ENCODE peak calls at places on chromosomes 12 and 14, in nine cellular contexts. S is A549, I is stomach, Z is suprapubic skin, L is SK-N-SH, D is ovary, F is K562, A is tibial nerve, T is esophagus muscularis mucosa. G is an unnamed sample. For H3K4me1, the result is how much of the 10 kb centered on the place peaks cover.

GRCh38 chr12:6285532-6286306 is 24.8 kb upstream of the PLEKHG6 start:
- DNase-seq in S (no peak), I (no peak), Z (no peak), L (no peak), D (no peak), F (no peak), A (no peak), T (no peak), G (no peak)

GRCh38 chr14:91380116-91380515 is 37.5 kb downstream of the CCDC88C start:
- DNase-seq in S (no peak), I (no peak), Z (no peak), L (no peak), D (no peak), F (no peak), A (no peak), T (no peak), G (no peak)

GRCh38 chr12:6494351-6494743 is 445 bp downstream of the NCAPD2 start:
- DNase-seq in S (no peak), I (no peak), Z (no peak), L (peak), D (no peak), F (no peak), A (no peak), T (no peak), G (no peak)

GRCh38 chr12:8548192-8548591 is 7.5 kb upstream of the CLEC4E start:
- DNase-seq in S (no peak), I (no peak), Z (no peak), L (no peak), D (no peak), F (no peak), A (no peak), T (no peak), G (no peak)

GRCh38 chr12:461425-461824 is 1.7 kb downstream of the B4GALNT3 start:
- DNase-seq in S (no peak), I (no peak), Z (no peak), L (no peak), D (no peak), F (no peak), A (no peak), T (no peak), G (no peak)

GRCh38 chr12:4775936-4776335 is 55.7 kb downstream of the GALNT8 start:
- DNase-seq in S (no peak), I (no peak), Z (no peak), L (no peak), D (no peak), F (no peak), A (no peak), T (no peak), G (no peak)

GRCh38 chr14:89707086-89707485 is 247.4 kb downstream of the EFCAB11 start:
- DNase-seq in S (no peak), I (no peak), Z (no peak), L (no peak), D (no peak), F (no peak), A (no peak), T (no peak), G (no peak)

GRCh38 chr14:104724407-104724980 is 465 bp downstream of the ADSS1 start:
- DNase-seq in S (peak), I (peak), Z (no peak), L (peak), D (peak), F (peak), A (no peak), T (no peak), G (no peak)

GRCh38 chr12:44812062-44812461 is 64.1 kb downstream of the NELL2 start:
- DNase-seq in S (no peak), I (no peak), Z (no peak), L (no peak), D (no peak), F (no peak), A (no peak), T (no peak), G (no peak)

GRCh38 chr12:65574867-65575266 is 249.4 kb upstream of the HMGA2 start:
- DNase-seq in S (no peak), I (no peak), Z (no peak), L (no peak), D (no peak), F (no peak), A (no peak), T (no peak), G (no peak)

GRCh38 chr12:99476956-99477355 is 170.6 kb upstream of the GARIN6 start:
- DNase-seq in S (no peak), I (no peak), Z (no peak), L (no peak), D (no peak), F (no peak), A (no peak), T (no peak), G (no peak)

GRCh38 chr12:88243886-88244491 is 101.9 kb downstream of the TMTC3 start:
- DNase-seq in S (no peak), I (no peak), Z (no peak), L (no peak), D (no peak), F (no peak), A (no peak), T (no peak), G (no peak)

GRCh38 chr12:90000721-90001120 is 292.1 kb upstream of the ATP2B1 start:
- DNase-seq in S (no peak), I (no peak), Z (no peak), L (no peak), D (no peak), F (no peak), A (no peak), T (no peak), G (no peak)

GRCh38 chr14:95039259-95039992 is 117.9 kb downstream of the DICER1 start:
- DNase-seq in S (no peak), I (peak), Z (no peak), L (peak), D (no peak), F (no peak), A (no peak), T (peak), G (no peak)

GRCh38 chr14:89549381-89550102 is 132.5 kb upstream of the FOXN3 start:
- DNase-seq in S (no peak), I (no peak), Z (no peak), L (no peak), D (no peak), F (no peak), A (no peak), T (peak), G (no peak)

GRCh38 chr12:32906407-32907165 is 10.0 kb upstream of the PKP2 start:
- DNase-seq in S (no peak), I (peak), Z (no peak), L (no peak), D (no peak), F (no peak), A (no peak), T (no peak), G (no peak)

GRCh38 chr12:54033106-54033979 is 493 bp downstream of the HOXC5 start:
- DNase-seq in S (peak), I (peak), Z (no peak), L (peak), D (peak), F (no peak), A (no peak), T (no peak), G (peak)

GRCh38 chr12:47772738-47773061 is 338 bp upstream of the SLC48A1 start:
- DNase-seq in S (no peak), I (no peak), Z (no peak), L (no peak), D (no peak), F (no peak), A (no peak), T (no peak), G (no peak)

GRCh38 chr14:73740921-73741326 is 26.7 kb upstream of the PNMA1 start:
- DNase-seq in S (no peak), I (peak), Z (peak), L (peak), D (peak), F (peak), A (peak), T (no peak), G (peak)
- H3K4me1 ChIP-seq in S (half or more), I (half or more), Z (half or more), L (half or more), D (half or more), F (half or more), A (under half), T (half or more), G (half or more)

GRCh38 chr12:104508752-104509446 is 52.2 kb downstream of the CHST11 start:
- DNase-seq in S (no peak), I (no peak), Z (no peak), L (no peak), D (no peak), F (no peak), A (no peak), T (no peak), G (no peak)

GRCh38 chr12:104510145-104510872 is 53.6 kb downstream of the CHST11 start:
- DNase-seq in S (no peak), I (no peak), Z (no peak), L (no peak), D (no peak), F (peak), A (no peak), T (no peak), G (no peak)

GRCh38 chr12:104506691-104507401 is 50.1 kb downstream of the CHST11 start:
- DNase-seq in S (no peak), I (no peak), Z (no peak), L (no peak), D (no peak), F (no peak), A (no peak), T (no peak), G (no peak)

GRCh38 chr12:104505095-104505819 is 48.5 kb downstream of the CHST11 start:
- DNase-seq in S (no peak), I (no peak), Z (no peak), L (no peak), D (no peak), F (no peak), A (no peak), T (no peak), G (no peak)

GRCh38 chr12:104507672-104508071 is 50.9 kb downstream of the CHST11 start:
- DNase-seq in S (no peak), I (no peak), Z (no peak), L (no peak), D (no peak), F (peak), A (no peak), T (no peak), G (no peak)
- TF ChIP-seq EP300 in S (no peak), I (no peak), Z (no peak), L (no peak), D (no peak), F (no peak), A (no peak), T (no peak), G (no peak)

GRCh38 chr12:119772431-119772830 is 104.5 kb downstream of the PRKAB1 start:
- DNase-seq in S (no peak), I (no peak), Z (no peak), L (no peak), D (no peak), F (no peak), A (no peak), T (no peak), G (no peak)

GRCh38 chr12:119770146-119770545 is 102.2 kb downstream of the PRKAB1 start:
- DNase-seq in S (no peak), I (no peak), Z (no peak), L (no peak), D (no peak), F (no peak), A (no peak), T (no peak), G (no peak)

GRCh38 chr12:119780786-119781434 is 96.2 kb downstream of the CIT start:
- DNase-seq in S (peak), I (peak), Z (no peak), L (peak), D (no peak), F (peak), A (no peak), T (no peak), G (peak)

GRCh38 chr12:119775246-119775895 is 101.7 kb downstream of the CIT start:
- DNase-seq in S (no peak), I (no peak), Z (no peak), L (no peak), D (no peak), F (no peak), A (no peak), T (no peak), G (no peak)
- TF ChIP-seq CTCF in S (no peak), I (no peak), Z (no peak), L (no peak), D (no peak), F (no peak), A (no peak), T (no peak), G (no peak)

GRCh38 chr12:11732760-11733159 is 83.3 kb downstream of the ETV6 start:
- DNase-seq in S (no peak), I (no peak), Z (no peak), L (no peak), D (no peak), F (no peak), A (no peak), T (no peak), G (no peak)
- H3K4me1 ChIP-seq in S (under half), I (half or more), Z (under half), L (under half), D (under half), F (under half), A (under half), T (under half), G (under half)

GRCh38 chr12:116594325-116595038 is 35.3 kb downstream of the MAP1LC3B2 start:
- DNase-seq in S (no peak), I (no peak), Z (no peak), L (no peak), D (no peak), F (no peak), A (no peak), T (no peak), G (no peak)
- TF ChIP-seq EP300 in S (no peak), I (no peak), Z (no peak), L (no peak), D (no peak), F (no peak), A (no peak), T (no peak), G (no peak)

GRCh38 chr14:100899841-100900771 is 3.4 kb downstream of the RTL1 start:
- DNase-seq in S (no peak), I (no peak), Z (peak), L (peak), D (no peak), F (peak), A (no peak), T (peak), G (no peak)

GRCh38 chr14:100902295-100902694 is 1.2 kb downstream of the RTL1 start:
- DNase-seq in S (peak), I (no peak), Z (no peak), L (peak), D (no peak), F (peak), A (no peak), T (peak), G (no peak)

GRCh38 chr14:100898935-100899840 is 4.3 kb downstream of the RTL1 start:
- DNase-seq in S (no peak), I (no peak), Z (no peak), L (peak), D (no peak), F (no peak), A (no peak), T (peak), G (no peak)

GRCh38 chr14:100901391-100902183 is 1.9 kb downstream of the RTL1 start:
- DNase-seq in S (no peak), I (no peak), Z (peak), L (peak), D (no peak), F (no peak), A (no peak), T (peak), G (no peak)

GRCh38 chr14:100900837-100901390 is 2.6 kb downstream of the RTL1 start:
- DNase-seq in S (peak), I (no peak), Z (peak), L (peak), D (no peak), F (peak), A (no peak), T (peak), G (no peak)
- TF ChIP-seq CTCF in S (peak), I (no peak), Z (no peak), L (peak), D (peak), F (peak), A (no peak), T (no peak), G (no peak)

DNA sequence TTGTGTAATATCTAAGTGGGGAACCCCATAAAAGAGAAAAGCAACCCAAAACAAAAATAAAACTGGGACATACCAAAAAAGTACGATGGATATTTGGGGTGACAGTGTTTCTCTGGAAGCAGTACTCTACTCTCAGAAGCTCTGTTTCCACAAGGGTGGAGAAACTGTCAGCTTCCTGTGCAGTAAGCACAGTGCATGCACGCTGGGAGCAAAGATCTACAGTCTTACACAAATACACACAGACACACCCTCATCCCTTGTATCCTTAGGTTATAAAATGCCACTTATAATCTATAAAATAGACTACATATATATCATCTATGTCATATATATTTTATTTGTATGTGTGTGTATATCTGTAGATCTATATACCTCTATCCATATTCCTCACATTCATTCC is 225.8 kb upstream of the SOX5 start:
- DNase-seq in S (no peak), I (no peak), Z (no peak), L (no peak), D (no peak), F (no peak), A (no peak), T (no peak), G (no peak)
- H3K4me1 ChIP-seq in S (under half), I (under half), Z (under half), L (under half), D (under half), F (under half), A (under half), T (under half), G (under half)

G was measured in upper lobe of left lung.